ENCODE peak calls at places on chromosome 4, in six cellular contexts. One of them, this sample, is unnamed.

GRCh38 chr4:38131371-38132139 is 171.4 kb downstream of the PTTG2 start:
- DNase-seq in H1: peak
- DNase-seq in IMR-90: no peak
- DNase-seq in neuronal stem cell: peak
- DNase-seq in H9: peak
- DNase-seq in mesenchymal stem cell: peak
- DNase-seq in this sample: peak

GRCh38 chr4:141246243-141246642 is 25.5 kb downstream of the ZNF330 start:
- DNase-seq in neuronal stem cell: no peak
- DNase-seq in mesenchymal stem cell: peak
- DNase-seq in H1: no peak
- DNase-seq in IMR-90: peak
- DNase-seq in H9: no peak
- DNase-seq in this sample: no peak

GRCh38 chr4:73919691-73920090 is 50.5 kb downstream of the CXCL1 start:
- DNase-seq in H9: no peak
- DNase-seq in mesenchymal stem cell: no peak
- DNase-seq in neuronal stem cell: no peak
- DNase-seq in H1: no peak
- DNase-seq in IMR-90: peak
- DNase-seq in this sample: no peak

GRCh38 chr4:1403177-1403583 is 3.1 kb downstream of the NKX1-1 start:
- DNase-seq in IMR-90: no peak
- DNase-seq in mesenchymal stem cell: no peak
- DNase-seq in H1: no peak
- DNase-seq in neuronal stem cell: no peak
- DNase-seq in H9: peak
- DNase-seq in this sample: no peak

GRCh38 chr4:112563431-112564200 is 47.6 kb upstream of the NEUROG2 start:
- DNase-seq in H9: no peak
- DNase-seq in neuronal stem cell: no peak
- DNase-seq in IMR-90: no peak
- DNase-seq in mesenchymal stem cell: no peak
- DNase-seq in H1: no peak
- DNase-seq in this sample: no peak

GRCh38 chr4:71446479-71447081 is 107.8 kb downstream of the SLC4A4 start:
- DNase-seq in H1: no peak
- DNase-seq in IMR-90: no peak
- DNase-seq in H9: no peak
- DNase-seq in mesenchymal stem cell: no peak
- DNase-seq in neuronal stem cell: no peak
- DNase-seq in this sample: no peak

GRCh38 chr4:135184715-135185114 is 983.1 kb upstream of the PABPC4L start:
- DNase-seq in IMR-90: no peak
- DNase-seq in neuronal stem cell: no peak
- DNase-seq in mesenchymal stem cell: no peak
- DNase-seq in H9: peak
- DNase-seq in H1: no peak
- DNase-seq in this sample: no peak

GRCh38 chr4:19832388-19832787 is 419.3 kb upstream of the SLIT2 start:
- DNase-seq in H9: no peak
- DNase-seq in IMR-90: peak
- DNase-seq in mesenchymal stem cell: peak
- DNase-seq in H1: no peak
- DNase-seq in neuronal stem cell: no peak
- DNase-seq in this sample: no peak

GRCh38 chr4:185587444-185588161 is 52.3 kb upstream of the PDLIM3 start:
- DNase-seq in IMR-90: peak
- DNase-seq in H9: peak
- DNase-seq in mesenchymal stem cell: peak
- DNase-seq in neuronal stem cell: no peak
- DNase-seq in H1: no peak
- DNase-seq in this sample: peak

GRCh38 chr4:126939401-126939800 is 693.4 kb upstream of the INTU start:
- DNase-seq in IMR-90: peak
- DNase-seq in mesenchymal stem cell: peak
- DNase-seq in H9: no peak
- DNase-seq in neuronal stem cell: no peak
- DNase-seq in H1: no peak
- DNase-seq in this sample: no peak

GRCh38 chr4:26525136-26525535 is 34.9 kb upstream of the CCKAR start:
- DNase-seq in neuronal stem cell: no peak
- DNase-seq in H9: no peak
- DNase-seq in IMR-90: peak
- DNase-seq in mesenchymal stem cell: peak
- DNase-seq in H1: no peak
- DNase-seq in this sample: no peak

GRCh38 chr4:74205046-74205445 is 47.1 kb downstream of the MTHFD2L start:
- DNase-seq in IMR-90: no peak
- DNase-seq in H1: no peak
- DNase-seq in H9: no peak
- DNase-seq in neuronal stem cell: no peak
- DNase-seq in mesenchymal stem cell: no peak
- DNase-seq in this sample: no peak

GRCh38 chr4:20675786-20676185 is 24.5 kb upstream of the PACRGL start:
- DNase-seq in mesenchymal stem cell: no peak
- DNase-seq in H9: no peak
- DNase-seq in H1: no peak
- DNase-seq in IMR-90: no peak
- DNase-seq in neuronal stem cell: no peak
- DNase-seq in this sample: no peak

GRCh38 chr4:65510976-65511375 is 159.3 kb downstream of the EPHA5 start:
- DNase-seq in mesenchymal stem cell: peak
- DNase-seq in neuronal stem cell: no peak
- DNase-seq in H9: no peak
- DNase-seq in H1: no peak
- DNase-seq in IMR-90: no peak
- DNase-seq in this sample: no peak

GRCh38 chr4:141721174-141721573 is 84.8 kb downstream of the IL15 start:
- DNase-seq in neuronal stem cell: no peak
- DNase-seq in H9: no peak
- DNase-seq in H1: no peak
- DNase-seq in mesenchymal stem cell: no peak
- DNase-seq in IMR-90: peak
- DNase-seq in this sample: no peak

GRCh38 chr4:30605616-30606015 is 114.6 kb upstream of the PCDH7 start:
- DNase-seq in H9: no peak
- DNase-seq in mesenchymal stem cell: peak
- DNase-seq in H1: no peak
- DNase-seq in IMR-90: no peak
- DNase-seq in neuronal stem cell: no peak
- DNase-seq in this sample: no peak

GRCh38 chr4:160143574-160143973 is 1040.7 kb downstream of the RAPGEF2 start:
- DNase-seq in IMR-90: no peak
- DNase-seq in neuronal stem cell: no peak
- DNase-seq in H9: no peak
- DNase-seq in mesenchymal stem cell: no peak
- DNase-seq in H1: no peak
- DNase-seq in this sample: no peak

GRCh38 chr4:98639523-98639922 is 18.9 kb downstream of the TSPAN5 start:
- DNase-seq in IMR-90: peak
- DNase-seq in H1: no peak
- DNase-seq in neuronal stem cell: no peak
- DNase-seq in H9: no peak
- DNase-seq in mesenchymal stem cell: peak
- DNase-seq in this sample: no peak

GRCh38 chr4:109979932-109980717 is 67.4 kb downstream of the EGF start:
- DNase-seq in neuronal stem cell: no peak
- DNase-seq in H1: no peak
- DNase-seq in mesenchymal stem cell: peak
- DNase-seq in H9: no peak
- DNase-seq in IMR-90: peak
- DNase-seq in this sample: peak

GRCh38 chr4:70874268-70875156 is 27.7 kb upstream of the MOB1B start:
- DNase-seq in H1: no peak
- DNase-seq in IMR-90: no peak
- DNase-seq in neuronal stem cell: no peak
- DNase-seq in mesenchymal stem cell: no peak
- DNase-seq in H9: no peak
- DNase-seq in this sample: no peak

GRCh38 chr4:141248029-141248428 is 27.3 kb downstream of the ZNF330 start:
- DNase-seq in H1: no peak
- DNase-seq in neuronal stem cell: no peak
- DNase-seq in IMR-90: peak
- DNase-seq in H9: no peak
- DNase-seq in mesenchymal stem cell: peak
- DNase-seq in this sample: no peak

GRCh38 chr4:153403761-153404160 is 59.3 kb downstream of the MND1 start:
- DNase-seq in mesenchymal stem cell: peak
- DNase-seq in H9: no peak
- DNase-seq in neuronal stem cell: no peak
- DNase-seq in IMR-90: peak
- DNase-seq in H1: no peak
- DNase-seq in this sample: no peak

GRCh38 chr4:8504279-8505007 is 63.9 kb downstream of the TRMT44 start:
- DNase-seq in IMR-90: no peak
- DNase-seq in H1: no peak
- DNase-seq in mesenchymal stem cell: no peak
- DNase-seq in neuronal stem cell: no peak
- DNase-seq in H9: no peak
- DNase-seq in this sample: no peak

GRCh38 chr4:20178902-20179576 is 72.7 kb upstream of the SLIT2 start:
- DNase-seq in IMR-90: no peak
- DNase-seq in H9: peak
- DNase-seq in H1: no peak
- DNase-seq in neuronal stem cell: no peak
- DNase-seq in mesenchymal stem cell: no peak
- DNase-seq in this sample: no peak

GRCh38 chr4:7210818-7211217 is 18.5 kb downstream of the SORCS2 start:
- DNase-seq in IMR-90: peak
- DNase-seq in mesenchymal stem cell: peak
- DNase-seq in H9: no peak
- DNase-seq in neuronal stem cell: no peak
- DNase-seq in H1: no peak
- DNase-seq in this sample: peak

GRCh38 chr4:47913858-47914218 is 545 bp downstream of the NFXL1 start:
- DNase-seq in IMR-90: no peak
- DNase-seq in H1: no peak
- DNase-seq in neuronal stem cell: no peak
- DNase-seq in mesenchymal stem cell: peak
- DNase-seq in H9: peak
- DNase-seq in this sample: peak

GRCh38 chr4:24885342-24885741 is 27.5 kb downstream of the CCDC149 start:
- DNase-seq in neuronal stem cell: no peak
- DNase-seq in H1: no peak
- DNase-seq in IMR-90: no peak
- DNase-seq in H9: no peak
- DNase-seq in mesenchymal stem cell: no peak
- DNase-seq in this sample: no peak
- H3K14ac ChIP-seq in neuronal stem cell: no peak
- H3K14ac ChIP-seq in H1: no peak
- H3K14ac ChIP-seq in IMR-90: no peak
- H3K14ac ChIP-seq in H9: no peak
- H3K14ac ChIP-seq in mesenchymal stem cell: no peak
- H3K14ac ChIP-seq in this sample: no peak

DNA sequence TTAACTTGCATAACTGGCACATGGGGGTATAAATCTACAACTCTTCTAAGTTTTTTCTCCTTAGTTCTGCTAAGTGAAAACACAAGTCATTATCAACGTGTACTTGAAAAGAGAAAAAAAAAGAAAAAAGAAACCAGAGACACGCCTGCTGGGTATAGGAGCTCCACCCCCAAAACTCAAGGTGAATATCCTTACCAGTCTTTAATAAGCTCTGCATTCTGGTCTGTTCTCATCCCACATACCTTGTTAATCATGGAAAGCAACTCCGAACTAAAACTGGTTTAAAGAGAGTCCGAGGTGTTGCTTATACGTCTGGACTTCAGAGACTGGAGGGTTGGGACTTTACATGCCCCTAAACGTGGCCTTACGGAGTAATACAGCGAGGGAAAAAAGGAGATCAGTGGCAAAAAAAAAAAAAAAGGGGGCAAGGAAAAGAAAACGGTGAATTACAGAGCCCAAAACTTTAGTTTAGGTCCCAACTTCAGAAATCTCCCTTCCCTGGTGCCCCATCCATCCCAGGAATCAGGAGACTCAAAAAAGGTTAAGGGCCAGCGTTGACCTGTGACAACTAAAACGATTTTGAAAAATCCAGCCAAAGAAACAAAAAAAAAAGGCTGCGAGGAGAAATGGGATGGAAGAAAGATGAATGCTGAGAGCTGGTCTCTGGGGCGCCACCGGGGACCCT is 997 bp downstream of the PGRMC2 start:
- DNase-seq in neuronal stem cell: peak
- DNase-seq in H1: no peak
- DNase-seq in IMR-90: peak
- DNase-seq in mesenchymal stem cell: peak
- DNase-seq in H9: no peak
- DNase-seq in this sample: peak
- H3K23ac ChIP-seq in neuronal stem cell: peak
- H3K23ac ChIP-seq in H1: no peak
- H3K23ac ChIP-seq in IMR-90: peak
- H3K23ac ChIP-seq in mesenchymal stem cell: no peak
- H3K23ac ChIP-seq in H9: no peak
- H3K23ac ChIP-seq in this sample: no peak

GRCh38 chr4:52966172-52966571 is 104.1 kb downstream of the RASL11B start:
- DNase-seq in IMR-90: no peak
- DNase-seq in H1: no peak
- DNase-seq in mesenchymal stem cell: no peak
- DNase-seq in neuronal stem cell: no peak
- DNase-seq in H9: no peak
- DNase-seq in this sample: peak
- H3K14ac ChIP-seq in IMR-90: no peak
- H3K14ac ChIP-seq in H1: no peak
- H3K14ac ChIP-seq in mesenchymal stem cell: no peak
- H3K14ac ChIP-seq in neuronal stem cell: no peak
- H3K14ac ChIP-seq in H9: no peak
- H3K14ac ChIP-seq in this sample: no peak

GRCh38 chr4:22463179-22463578 is 52.7 kb downstream of the ADGRA3 start:
- DNase-seq in neuronal stem cell: no peak
- DNase-seq in IMR-90: no peak
- DNase-seq in H9: peak
- DNase-seq in H1: no peak
- DNase-seq in mesenchymal stem cell: no peak
- DNase-seq in this sample: no peak
- H3K23ac ChIP-seq in neuronal stem cell: no peak
- H3K23ac ChIP-seq in IMR-90: no peak
- H3K23ac ChIP-seq in H9: no peak
- H3K23ac ChIP-seq in H1: no peak
- H3K23ac ChIP-seq in mesenchymal stem cell: no peak
- H3K23ac ChIP-seq in this sample: no peak

GRCh38 chr4:183352546-183352945 is 30.3 kb upstream of the CLDN24 start:
- DNase-seq in neuronal stem cell: no peak
- DNase-seq in mesenchymal stem cell: no peak
- DNase-seq in IMR-90: no peak
- DNase-seq in H1: no peak
- DNase-seq in H9: no peak
- DNase-seq in this sample: no peak
- H3K14ac ChIP-seq in neuronal stem cell: no peak
- H3K14ac ChIP-seq in mesenchymal stem cell: no peak
- H3K14ac ChIP-seq in IMR-90: no peak
- H3K14ac ChIP-seq in H1: no peak
- H3K14ac ChIP-seq in H9: no peak
- H3K14ac ChIP-seq in this sample: no peak

GRCh38 chr4:157600583-157600982 is 380.1 kb downstream of the GRIA2 start:
- DNase-seq in IMR-90: no peak
- DNase-seq in H9: no peak
- DNase-seq in mesenchymal stem cell: no peak
- DNase-seq in H1: no peak
- DNase-seq in neuronal stem cell: no peak
- DNase-seq in this sample: no peak
- H3K23ac ChIP-seq in IMR-90: no peak
- H3K23ac ChIP-seq in H9: no peak
- H3K23ac ChIP-seq in mesenchymal stem cell: no peak
- H3K23ac ChIP-seq in H1: no peak
- H3K23ac ChIP-seq in neuronal stem cell: no peak
- H3K23ac ChIP-seq in this sample: no peak